ENCODE peak calls at places on chromosomes 13 and 19, in eight cellular contexts. E is T-helper 2 cell treated with Interferon-gamma antibody and Interleukin-4, amounts not matched to agents 5 μg/mL and 100 μg/mL, for 36 hours; S is HFF-Myc; H is left colon; P is AG04450; F is CD8-positive, alpha-beta memory T cell; Y is stimulated activated CD4-positive, alpha-beta T cell treated with anti-CD3 and anti-CD28 coated beads, Interleukin-4, amount 100 ng/mL, for 4 hours; C is effector memory CD4-positive, alpha-beta T cell. N is an unnamed sample.

GRCh38 chr19:40598918-40599307 is 2.3 kb upstream of the LTBP4 start:
- DNase-seq in E (no peak), S (no peak), H (no peak), P (no peak), F (no peak), Y (no peak), C (no peak), N (no peak)

GRCh38 chr13:111937763-111938375 is 129.1 kb upstream of the SOX1 start:
- DNase-seq in E (no peak), S (no peak), H (no peak), P (no peak), F (no peak), Y (no peak), C (no peak), N (no peak)

GRCh38 chr19:57282011-57282636 is 1.8 kb downstream of the ZNF460 start:
- DNase-seq in E (peak), S (no peak), H (no peak), P (no peak), F (no peak), Y (no peak), C (no peak), N (peak)

GRCh38 chr19:3642987-3643386 is 16.4 kb upstream of the CACTIN start:
- DNase-seq in E (no peak), S (no peak), H (no peak), P (no peak), F (no peak), Y (peak), C (no peak), N (no peak)

GRCh38 chr19:14871619-14872230 is 14.2 kb downstream of the OR7A17 start:
- DNase-seq in E (no peak), S (no peak), H (no peak), P (no peak), F (no peak), Y (no peak), C (no peak), N (peak)

GRCh38 chr19:3494051-3494450 is 6.4 kb downstream of the DOHH start:
- DNase-seq in E (peak), S (no peak), H (no peak), P (no peak), F (no peak), Y (peak), C (no peak), N (peak)

GRCh38 chr19:29812080-29812880 is 489 bp downstream of the CCNE1 start:
- DNase-seq in E (peak), S (no peak), H (peak), P (no peak), F (peak), Y (peak), C (no peak), N (no peak)

GRCh38 chr19:54172764-54173699 is at the start of gene TMC4:
- DNase-seq in E (no peak), S (no peak), H (peak), P (no peak), F (no peak), Y (no peak), C (no peak), N (no peak)

GRCh38 chr19:41299046-41299754 is 10.8 kb upstream of the CCDC97 start:
- DNase-seq in E (no peak), S (no peak), H (peak), P (no peak), F (no peak), Y (no peak), C (no peak), N (no peak)

GRCh38 chr19:29517946-29518345 is 7.8 kb upstream of the VSTM2B start:
- DNase-seq in E (no peak), S (no peak), H (no peak), P (no peak), F (no peak), Y (no peak), C (no peak), N (no peak)

GRCh38 chr19:3336680-3337523 is 29.5 kb upstream of the NFIC start:
- DNase-seq in E (no peak), S (no peak), H (peak), P (peak), F (no peak), Y (no peak), C (no peak), N (no peak)

GRCh38 chr19:29299416-29300380 is 86.7 kb upstream of the UQCRFS1 start:
- DNase-seq in E (no peak), S (no peak), H (no peak), P (no peak), F (no peak), Y (no peak), C (no peak), N (no peak)

GRCh38 chr13:75587679-75588078 is 38.1 kb downstream of the UCHL3 start:
- DNase-seq in E (no peak), S (no peak), H (no peak), P (no peak), F (no peak), Y (no peak), C (no peak), N (no peak)

GRCh38 chr19:35797663-35798062 is 15.0 kb downstream of the PRODH2 start:
- DNase-seq in E (peak), S (no peak), H (no peak), P (no peak), F (no peak), Y (peak), C (no peak), N (no peak)

GRCh38 chr13:51122868-51123267 is 11.8 kb upstream of the C13orf42 start:
- DNase-seq in E (peak), S (no peak), H (no peak), P (no peak), F (no peak), Y (no peak), C (no peak), N (no peak)